ENCODE peak calls at places on chromosomes 6 and 20, in ten cellular contexts. A, H, C, D, G, Z, W, S, U and P are unnamed samples.

GRCh38 chr6:17086469-17086868 is 15.4 kb upstream of the STMND1 start:
- DNase-seq in H (peak), U (peak), S (peak), G (no peak), C (no peak), D (peak), A (no peak), W (no peak), Z (peak), P (peak)

GRCh38 chr6:88263591-88263990 is 97.4 kb upstream of the CNR1 start:
- DNase-seq in G (no peak), D (no peak), W (no peak), Z (no peak), C (no peak), U (no peak), S (no peak), A (no peak), H (no peak), P (no peak)

GRCh38 chr6:157898640-157899039 is 75.6 kb downstream of the SNX9 start:
- DNase-seq in G (no peak), D (no peak), U (no peak), H (no peak), C (no peak), Z (no peak), S (no peak), W (no peak), A (no peak), P (no peak)

GRCh38 chr20:18904624-18905023 is 91.0 kb downstream of the SCP2D1 start:
- DNase-seq in D (peak), H (peak), S (no peak), A (no peak), G (no peak), U (no peak), Z (no peak), W (no peak), C (no peak), P (no peak)

GRCh38 chr20:10007158-10007557 is 27.6 kb upstream of the ANKEF1 start:
- DNase-seq in G (no peak), U (no peak), D (no peak), C (no peak), Z (no peak), W (no peak), A (no peak), H (no peak), S (no peak), P (no peak)

GRCh38 chr6:166465671-166466087 is 82.9 kb upstream of the MPC1 start:
- DNase-seq in W (no peak), D (no peak), S (no peak), H (no peak), U (peak), C (no peak), Z (no peak), G (no peak), A (no peak), P (no peak)

GRCh38 chr6:854405-855073 is 161.6 kb upstream of the EXOC2 start:
- DNase-seq in D (no peak), A (no peak), W (no peak), C (no peak), G (no peak), H (no peak), Z (no peak), U (no peak), S (no peak), P (no peak)

GRCh38 chr20:44888226-44889103 is 3.0 kb downstream of the YWHAB start:
- DNase-seq in D (peak), U (peak), H (no peak), C (no peak), Z (peak), S (no peak), A (no peak), W (no peak), G (no peak), P (no peak)

GRCh38 chr6:46691052-46691451 is 3.4 kb downstream of the TDRD6 start:
- DNase-seq in H (no peak), Z (no peak), S (no peak), U (no peak), D (no peak), A (no peak), C (no peak), W (no peak), G (no peak), P (no peak)

GRCh38 chr20:63939061-63939935 is 16.9 kb downstream of the UCKL1 start:
- DNase-seq in G (no peak), A (no peak), C (peak), H (no peak), U (no peak), D (no peak), S (no peak), Z (no peak), W (no peak), P (no peak)

GRCh38 chr20:31684153-31685003 is 38.3 kb downstream of the BCL2L1 start:
- DNase-seq in G (no peak), Z (no peak), A (no peak), C (no peak), H (no peak), D (peak), S (no peak), U (no peak), W (no peak), P (no peak)

GRCh38 chr6:162497371-162497770 is 230.2 kb downstream of the PRKN start:
- DNase-seq in C (no peak), H (no peak), G (no peak), Z (no peak), S (no peak), D (no peak), A (no peak), U (no peak), W (no peak), P (no peak)

GRCh38 chr6:5359413-5359812 is 98.1 kb downstream of the FARS2 start:
- DNase-seq in Z (no peak), A (no peak), S (peak), D (no peak), H (peak), G (no peak), U (no peak), W (no peak), C (no peak), P (no peak)

GRCh38 chr6:169639653-169640278 is 62.1 kb downstream of the WDR27 start:
- DNase-seq in A (no peak), H (no peak), S (no peak), U (no peak), W (no peak), C (no peak), Z (no peak), G (no peak), D (no peak), P (no peak)

GRCh38 chr6:115071962-115072361 is 729.1 kb upstream of the HS3ST5 start:
- DNase-seq in G (no peak), W (no peak), H (no peak), A (no peak), U (no peak), S (no peak), D (peak), C (no peak), Z (no peak), P (no peak)

GRCh38 chr20:57835053-57835452 is 125.2 kb upstream of the PMEPA1 start:
- DNase-seq in W (no peak), Z (no peak), D (no peak), U (no peak), C (no peak), S (no peak), A (no peak), G (no peak), H (no peak), P (no peak)

GRCh38 chr6:151058021-151058733 is 181.6 kb upstream of the AKAP12 start:
- DNase-seq in Z (peak), G (no peak), W (no peak), H (no peak), A (no peak), D (no peak), S (no peak), C (no peak), U (no peak), P (no peak)

GRCh38 chr6:55794136-55794812 is 81.1 kb downstream of the BMP5 start:
- DNase-seq in Z (peak), D (peak), A (no peak), S (no peak), U (peak), G (no peak), H (peak), W (no peak), C (no peak), P (no peak)

GRCh38 chr20:7458459-7458858 is 481.8 kb downstream of the HAO1 start:
- DNase-seq in D (no peak), S (no peak), H (no peak), W (no peak), C (no peak), G (no peak), Z (no peak), U (no peak), A (no peak), P (no peak)

GRCh38 chr6:167907837-167908681 is 81.3 kb downstream of the AFDN start:
- DNase-seq in S (peak), A (no peak), C (no peak), G (no peak), D (peak), Z (peak), U (peak), H (peak), W (no peak), P (no peak)

GRCh38 chr6:96682017-96682416 is 119.1 kb downstream of the FHL5 start:
- DNase-seq in H (no peak), D (no peak), A (no peak), U (no peak), S (no peak), Z (no peak), C (no peak), G (no peak), W (no peak), P (no peak)

GRCh38 chr6:33373950-33374349 is 17.7 kb upstream of the KIFC1 start:
- DNase-seq in Z (no peak), S (no peak), A (no peak), G (no peak), W (no peak), C (no peak), H (no peak), D (no peak), U (no peak), P (no peak)

GRCh38 chr6:3791526-3792212 is 40.2 kb upstream of the PXDC1 start:
- DNase-seq in U (no peak), W (no peak), A (no peak), S (no peak), Z (no peak), G (no peak), H (no peak), D (no peak), C (peak), P (no peak)

GRCh38 chr6:111711476-111711875 is 105.8 kb upstream of the TRAF3IP2 start:
- DNase-seq in Z (peak), G (no peak), U (no peak), C (no peak), S (peak), W (no peak), A (no peak), H (peak), D (no peak), P (no peak)

GRCh38 chr6:135938588-135939215 is 87.2 kb downstream of the PDE7B start:
- DNase-seq in U (peak), D (peak), A (no peak), C (no peak), H (peak), S (peak), W (no peak), G (no peak), Z (peak), P (no peak)

GRCh38 chr20:51697119-51697826 is 70.9 kb downstream of the ATP9A start:
- DNase-seq in A (no peak), D (peak), W (no peak), S (no peak), H (peak), G (no peak), Z (peak), C (no peak), U (peak), P (no peak)

GRCh38 chr20:2137552-2138201 is 36.0 kb downstream of the STK35 start:
- DNase-seq in U (peak), A (no peak), S (no peak), H (no peak), D (no peak), C (no peak), G (no peak), W (no peak), Z (no peak), P (peak)